ENCODE peak calls at places on chromosomes 7 and 10, in seven cellular contexts. I is kidney glomerular epithelial cell; B is HFFc6; Y is left colon; T is naive thymus-derived CD4-positive, alpha-beta T cell; C is occipital lobe; F is caudate nucleus. D is an unnamed sample.
A peak's percentile ranks its signal among the peaks of the same experiment; 100 is the strongest.

GRCh38 chr7:121531175-121532070 is 135.3 kb upstream of the FAM3C start:
- DNase-seq in I (no peak), B (no peak), Y (no peak), T (no peak), C (no peak), F (no peak), D (no peak)

GRCh38 chr10:91536101-91536500 is 96.8 kb downstream of the PPP1R3C start:
- DNase-seq in I (no peak), B (no peak), Y (no peak), T (no peak), C (no peak), F (no peak), D (no peak)

GRCh38 chr10:98262571-98262970 is 5.4 kb downstream of the LOXL4 start:
- DNase-seq in I (no peak), B (peak; percentile 30), Y (no peak), T (no peak), C (no peak), F (no peak), D (peak; percentile 26)

GRCh38 chr10:110789604-110790428 is 81.9 kb upstream of the PDCD4 start:
- DNase-seq in I (no peak), B (no peak), Y (no peak), T (no peak), C (no peak), F (no peak), D (no peak)

GRCh38 chr7:153022796-153023592 is 263.4 kb downstream of the ACTR3B start:
- DNase-seq in I (no peak), B (no peak), Y (no peak), T (no peak), C (no peak), F (no peak), D (no peak)

GRCh38 chr7:76310102-76310957 is 7.9 kb downstream of the HSPB1 start:
- DNase-seq in I (no peak), B (no peak), Y (peak; percentile 51), T (no peak), C (peak; percentile 46), F (peak; percentile 9), D (no peak)

GRCh38 chr10:105875050-105875449 is 1234.0 kb downstream of the SORCS3 start:
- DNase-seq in I (no peak), B (no peak), Y (no peak), T (no peak), C (no peak), F (no peak), D (no peak)

GRCh38 chr10:4931587-4931986 is 31.6 kb upstream of the AKR1C1 start:
- DNase-seq in I (no peak), B (no peak), Y (no peak), T (no peak), C (no peak), F (no peak), D (no peak)

GRCh38 chr7:43763183-43763582 is 4.7 kb downstream of the BLVRA start:
- DNase-seq in I (no peak), B (no peak), Y (no peak), T (no peak), C (no peak), F (no peak), D (no peak)

GRCh38 chr7:82172017-82172416 is 271.6 kb downstream of the CACNA2D1 start:
- DNase-seq in I (no peak), B (no peak), Y (no peak), T (no peak), C (no peak), F (no peak), D (peak; percentile 9)

GRCh38 chr7:17103170-17103569 is 195.3 kb upstream of the AHR start:
- DNase-seq in I (no peak), B (no peak), Y (no peak), T (no peak), C (no peak), F (no peak), D (no peak)

GRCh38 chr7:2198206-2198605 is 34.5 kb downstream of the MAD1L1 start:
- DNase-seq in I (no peak), B (no peak), Y (no peak), T (no peak), C (no peak), F (no peak), D (no peak)

GRCh38 chr10:79260803-79261740 is 86.2 kb upstream of the PPIF start:
- DNase-seq in I (no peak), B (no peak), Y (no peak), T (no peak), C (peak; percentile 64), F (no peak), D (no peak)

GRCh38 chr7:101803203-101804086 is 14.0 kb upstream of the CUX1 start:
- DNase-seq in I (no peak), B (no peak), Y (no peak), T (no peak), C (no peak), F (no peak), D (no peak)

GRCh38 chr10:86364551-86365345 is 1.8 kb downstream of the GRID1 start:
- DNase-seq in I (no peak), B (no peak), Y (no peak), T (no peak), C (no peak), F (no peak), D (no peak)

GRCh38 chr7:126856691-126857291 is 395.9 kb downstream of the GRM8 start:
- DNase-seq in I (peak; percentile 38), B (no peak), Y (no peak), T (no peak), C (no peak), F (no peak), D (no peak)

GRCh38 chr7:29019275-29019820 is 61.2 kb upstream of the TRIL start:
- DNase-seq in I (no peak), B (no peak), Y (no peak), T (no peak), C (no peak), F (no peak), D (no peak)

GRCh38 chr10:10967029-10967428 is 50.6 kb upstream of the CELF2 start:
- DNase-seq in I (no peak), B (no peak), Y (no peak), T (no peak), C (no peak), F (no peak), D (no peak)

GRCh38 chr10:22685926-22686325 is 28.5 kb downstream of the PIP4K2A start:
- DNase-seq in I (no peak), B (no peak), Y (no peak), T (no peak), C (no peak), F (no peak), D (no peak)

GRCh38 chr10:43186150-43186549 is 47.9 kb downstream of the CSGALNACT2 start:
- DNase-seq in I (no peak), B (no peak), Y (no peak), T (no peak), C (no peak), F (no peak), D (no peak)

GRCh38 chr7:19009241-19009935 is 108.0 kb downstream of the TWIST1 start:
- DNase-seq in I (no peak), B (no peak), Y (no peak), T (no peak), C (no peak), F (no peak), D (no peak)

GRCh38 chr7:155203059-155203881 is 94.4 kb upstream of the INSIG1 start:
- DNase-seq in I (no peak), B (no peak), Y (no peak), T (no peak), C (no peak), F (peak; percentile 48), D (no peak)

GRCh38 chr7:101754432-101755159 is 62.8 kb upstream of the CUX1 start:
- DNase-seq in I (peak; percentile 35), B (peak; percentile 27), Y (no peak), T (no peak), C (no peak), F (no peak), D (peak; percentile 67)

GRCh38 chr7:81608748-81609382 is 161.0 kb downstream of the HGF start:
- DNase-seq in I (peak; percentile 67), B (no peak), Y (no peak), T (no peak), C (no peak), F (no peak), D (no peak)

GRCh38 chr10:58781873-58782488 is 269.3 kb downstream of the BICC1 start:
- DNase-seq in I (peak; percentile 58), B (peak; percentile 63), Y (no peak), T (no peak), C (no peak), F (no peak), D (peak; percentile 10)

GRCh38 chr10:43842496-43842895 is 193.8 kb upstream of the ZNF32 start:
- DNase-seq in I (no peak), B (no peak), Y (no peak), T (no peak), C (no peak), F (no peak), D (no peak)

GRCh38 chr7:149459540-149460433 is 1.1 kb downstream of the ZNF777 start:
- DNase-seq in I (no peak), B (no peak), Y (no peak), T (no peak), C (no peak), F (no peak), D (peak; percentile 23)

GRCh38 chr7:139526578-139527544 is 3.4 kb downstream of the CLEC2L start:
- DNase-seq in I (no peak), B (peak; percentile 83), Y (no peak), T (no peak), C (no peak), F (no peak), D (no peak)

GRCh38 chr10:112362833-112363232 is 11.1 kb upstream of the ACSL5 start:
- DNase-seq in I (no peak), B (peak; percentile 22), Y (no peak), T (no peak), C (no peak), F (no peak), D (no peak)

GRCh38 chr10:49527061-49527460 is 11.9 kb downstream of the ERCC6 start:
- DNase-seq in I (no peak), B (no peak), Y (no peak), T (no peak), C (no peak), F (no peak), D (no peak)

D was measured in HAP-1.